ENCODE peak calls at places on chromosomes 1 and 21, in five cellular contexts. U, C, K, I and Z are unnamed samples.
A peak's percentile ranks its signal among the peaks of the same experiment; 100 is the strongest.

GRCh38 chr1:204085876-204086275 is 13.0 kb downstream of the SOX13 start:
- DNase-seq in K (no peak), C (no peak), I (no peak), U (no peak), Z (no peak)

GRCh38 chr1:184958554-184959353 is 15.6 kb downstream of the NIBAN1 start:
- DNase-seq in C (no peak), I (no peak), U (no peak), K (no peak), Z (no peak)

GRCh38 chr1:19484338-19484792 is 974 bp downstream of the CAPZB start:
- DNase-seq in U (peak; percentile 45), I (no peak), K (peak; percentile 62), C (no peak), Z (no peak)

GRCh38 chr1:101291562-101292035 is 54.8 kb downstream of the S1PR1 start:
- DNase-seq in U (no peak), C (peak; percentile 36), K (no peak), I (no peak), Z (no peak)

GRCh38 chr1:26349196-26349885 is 4.6 kb downstream of the CRYBG2 start:
- DNase-seq in I (no peak), K (no peak), U (no peak), C (no peak), Z (no peak)

GRCh38 chr1:234961468-234962339 is 166.9 kb downstream of the TOMM20 start:
- DNase-seq in K (peak; percentile 66), C (peak; percentile 48), U (no peak), I (no peak), Z (no peak)

GRCh38 chr1:165182975-165183374 is 173.5 kb downstream of the LMX1A start:
- DNase-seq in C (no peak), K (no peak), U (no peak), I (no peak), Z (no peak)

GRCh38 chr1:15493869-15494390 is 18.0 kb downstream of the CELA2B start:
- DNase-seq in U (no peak), I (no peak), K (no peak), C (no peak), Z (no peak)

GRCh38 chr1:7975212-7975865 is 13.8 kb downstream of the PARK7 start:
- DNase-seq in C (peak; percentile 61), U (peak; percentile 82), K (peak; percentile 89), I (no peak), Z (no peak)

GRCh38 chr1:237877628-237878027 is 13.1 kb downstream of the ZP4 start:
- DNase-seq in U (no peak), C (no peak), K (no peak), I (no peak), Z (no peak)

GRCh38 chr21:26709090-26709489 is 136.0 kb upstream of the CYYR1 start:
- DNase-seq in K (no peak), I (no peak), C (no peak), U (no peak), Z (no peak)

GRCh38 chr1:119962296-119962968 is 66.1 kb upstream of the ADAM30 start:
- DNase-seq in C (no peak), K (no peak), I (no peak), U (no peak), Z (no peak)

GRCh38 chr1:43705334-43705733 is 2.0 kb upstream of the ST3GAL3 start:
- DNase-seq in K (no peak), I (no peak), C (no peak), U (no peak), Z (no peak)

GRCh38 chr21:28704746-28705145 is 287.9 kb downstream of the LTN1 start:
- DNase-seq in U (no peak), K (no peak), I (no peak), C (no peak), Z (no peak)